ENCODE peak calls at places on chromosomes 16 and 17, in nine cellular contexts. K, P, B, W, U, N, O, V and I are unnamed samples. For H3K4me1, the result is how much of the 10 kb centered on the place peaks cover.

GRCh38 chr17:43449470-43450202 is 34.1 kb upstream of the DHX8 start:
- DNase-seq in K (no peak), P (no peak), B (no peak), W (no peak), U (no peak), N (no peak), O (peak), V (no peak), I (peak)

GRCh38 chr16:70490261-70490660 is 33.1 kb downstream of the COG4 start:
- DNase-seq in K (no peak), P (no peak), B (no peak), W (no peak), U (no peak), N (peak), O (no peak), V (no peak), I (no peak)

GRCh38 chr16:48210747-48211146 is 33.4 kb upstream of the LONP2 start:
- DNase-seq in K (no peak), P (no peak), B (no peak), W (no peak), U (peak), N (no peak), O (no peak), V (no peak), I (no peak)

GRCh38 chr16:78609542-78610253 is 510.2 kb downstream of the WWOX start:
- DNase-seq in K (no peak), P (no peak), B (no peak), W (no peak), U (no peak), N (no peak), O (no peak), V (no peak), I (no peak)

GRCh38 chr17:83194761-83195329 is 115.4 kb downstream of the METRNL start:
- DNase-seq in K (no peak), P (no peak), B (peak), W (no peak), U (peak), N (peak), O (no peak), V (peak), I (peak)

GRCh38 chr17:56432443-56432842 is 161.1 kb upstream of the NOG start:
- DNase-seq in K (no peak), P (no peak), B (no peak), W (no peak), U (no peak), N (no peak), O (no peak), V (no peak), I (no peak)

GRCh38 chr16:71870818-71871217 is 13.2 kb downstream of the ZNF821 start:
- DNase-seq in K (no peak), P (no peak), B (no peak), W (no peak), U (no peak), N (no peak), O (no peak), V (no peak), I (no peak)

GRCh38 chr16:55406651-55407050 is 72.3 kb upstream of the MMP2 start:
- DNase-seq in K (no peak), P (no peak), B (no peak), W (no peak), U (no peak), N (no peak), O (no peak), V (no peak), I (no peak)

GRCh38 chr16:66409156-66409555 is 17.9 kb upstream of the BEAN1 start:
- DNase-seq in K (no peak), P (no peak), B (no peak), W (no peak), U (no peak), N (no peak), O (no peak), V (no peak), I (no peak)

GRCh38 chr16:14275934-14276333 is 204.8 kb downstream of the MRTFB start:
- DNase-seq in K (no peak), P (no peak), B (no peak), W (no peak), U (no peak), N (no peak), O (no peak), V (no peak), I (no peak)

GRCh38 chr16:57192146-57192545 is 6.0 kb downstream of the RSPRY1 start:
- DNase-seq in K (no peak), P (no peak), B (no peak), W (no peak), U (no peak), N (no peak), O (no peak), V (no peak), I (no peak)
- H3K4me1 ChIP-seq in K (under half), P (under half), B (under half), W (under half), U (under half), N (under half), O (half or more), V (under half), I (under half)

GRCh38 chr16:88529596-88529995 is 40.6 kb upstream of the ZC3H18 start:
- DNase-seq in K (no peak), P (no peak), B (no peak), W (no peak), U (no peak), N (no peak), O (no peak), V (no peak), I (no peak)
- TF ChIP-seq CTCF in K (no peak), P (no peak), B (no peak), W (no peak), U (no peak), N (no peak), O (no peak), V (no peak), I (no peak)

GRCh38 chr16:51431517-51432241 is 280.6 kb upstream of the SALL1 start:
- DNase-seq in K (no peak), P (no peak), B (no peak), W (no peak), U (no peak), N (no peak), O (no peak), V (no peak), I (no peak)

GRCh38 chr16:51434567-51435198 is 283.6 kb upstream of the SALL1 start:
- DNase-seq in K (no peak), P (no peak), B (no peak), W (no peak), U (no peak), N (no peak), O (no peak), V (no peak), I (no peak)

GRCh38 chr16:51430716-51431369 is 279.8 kb upstream of the SALL1 start:
- DNase-seq in K (no peak), P (no peak), B (no peak), W (no peak), U (no peak), N (no peak), O (no peak), V (no peak), I (no peak)

GRCh38 chr16:51429041-51429440 is 278.0 kb upstream of the SALL1 start:
- DNase-seq in K (no peak), P (no peak), B (no peak), W (no peak), U (no peak), N (no peak), O (no peak), V (no peak), I (no peak)

DNA sequence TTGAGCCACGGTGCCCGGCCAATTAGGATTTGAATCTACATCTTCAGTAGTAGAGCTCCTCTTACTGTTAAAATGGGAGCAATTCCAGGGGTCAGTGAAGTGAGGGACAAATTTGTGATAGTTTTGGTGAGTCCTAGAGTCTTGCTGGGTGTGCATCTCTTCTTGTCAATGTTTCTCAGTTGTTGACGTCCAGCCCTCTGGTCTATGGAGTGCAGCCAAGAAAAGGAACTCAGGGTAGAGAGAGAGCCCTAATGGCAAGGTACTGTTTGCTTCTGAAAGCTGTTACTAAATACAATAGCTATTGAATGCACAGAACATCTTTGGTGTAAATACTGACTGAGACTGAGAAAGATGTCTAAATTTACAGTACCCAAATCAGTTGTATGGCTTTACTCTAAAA is 282.5 kb upstream of the SALL1 start:
- DNase-seq in K (no peak), P (no peak), B (no peak), W (no peak), U (no peak), N (no peak), O (no peak), V (no peak), I (no peak)
- H3K4me3 ChIP-seq in K (no peak), P (no peak), B (no peak), W (no peak), U (no peak), N (no peak), O (no peak), V (no peak), I (no peak)

DNA sequence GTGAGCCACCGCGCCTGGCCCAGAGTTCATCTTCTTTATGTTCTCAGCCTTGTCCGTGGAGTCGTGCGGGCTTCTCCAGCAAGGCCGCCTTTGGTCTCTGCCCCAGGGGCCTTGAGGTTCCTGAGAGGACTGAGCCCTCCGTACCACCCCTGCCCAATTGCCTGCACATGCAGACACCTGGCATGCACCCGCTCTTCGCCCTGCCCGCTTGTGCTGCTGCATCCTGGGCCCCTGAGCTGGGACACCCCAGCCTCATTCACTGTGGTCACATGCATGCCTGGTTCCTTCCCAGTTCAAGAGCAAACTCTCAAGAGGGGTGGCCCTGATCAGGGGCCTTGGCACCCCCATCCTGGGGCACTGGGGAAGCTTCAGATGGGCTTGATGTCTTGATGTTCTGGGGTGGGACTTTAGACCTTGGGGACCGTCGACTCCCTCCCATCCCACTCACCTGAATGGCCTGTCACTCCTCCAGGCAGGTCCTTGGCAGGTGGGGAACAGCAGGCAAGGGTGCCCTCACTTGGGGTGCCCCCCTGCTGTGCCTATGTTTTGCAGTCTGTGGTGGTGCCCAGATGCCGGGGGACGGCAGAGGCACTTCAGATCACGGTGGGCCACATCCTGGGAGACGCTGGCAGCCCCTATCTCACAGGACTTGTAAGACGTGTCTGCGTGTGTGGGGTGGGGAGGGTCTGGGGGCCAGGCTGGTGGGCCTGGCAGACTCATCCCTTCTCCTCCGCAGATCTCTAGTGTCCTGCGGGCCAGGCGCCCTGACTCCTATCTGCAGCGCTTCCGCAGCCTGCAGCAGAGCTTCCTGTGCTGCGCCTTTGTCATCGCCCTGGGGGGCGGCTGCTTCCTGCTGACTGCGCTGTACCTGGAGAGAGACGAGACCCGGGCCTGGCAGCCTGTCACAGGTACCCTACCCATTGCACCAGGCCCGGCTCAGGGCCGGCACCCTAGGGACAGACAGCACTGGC is 12.7 kb upstream of the SPNS2 start:
- DNase-seq in K (no peak), P (peak), B (no peak), W (no peak), U (no peak), N (no peak), O (no peak), V (peak), I (no peak)
- H3K4me1 ChIP-seq in K (under half), P (half or more), B (under half), W (under half), U (under half), N (under half), O (under half), V (under half), I (under half)

GRCh38 chr17:27582696-27583095 is 48.3 kb upstream of the LGALS9 start:
- DNase-seq in K (no peak), P (no peak), B (no peak), W (no peak), U (no peak), N (no peak), O (no peak), V (no peak), I (no peak)

GRCh38 chr17:27585153-27585681 is 45.8 kb upstream of the LGALS9 start:
- DNase-seq in K (no peak), P (no peak), B (no peak), W (no peak), U (no peak), N (no peak), O (no peak), V (no peak), I (no peak)

GRCh38 chr17:27585792-27586191 is 45.2 kb upstream of the LGALS9 start:
- DNase-seq in K (no peak), P (no peak), B (no peak), W (no peak), U (no peak), N (no peak), O (no peak), V (no peak), I (no peak)

GRCh38 chr17:27588354-27588753 is 42.6 kb upstream of the LGALS9 start:
- DNase-seq in K (no peak), P (no peak), B (no peak), W (no peak), U (no peak), N (peak), O (no peak), V (no peak), I (no peak)

DNA sequence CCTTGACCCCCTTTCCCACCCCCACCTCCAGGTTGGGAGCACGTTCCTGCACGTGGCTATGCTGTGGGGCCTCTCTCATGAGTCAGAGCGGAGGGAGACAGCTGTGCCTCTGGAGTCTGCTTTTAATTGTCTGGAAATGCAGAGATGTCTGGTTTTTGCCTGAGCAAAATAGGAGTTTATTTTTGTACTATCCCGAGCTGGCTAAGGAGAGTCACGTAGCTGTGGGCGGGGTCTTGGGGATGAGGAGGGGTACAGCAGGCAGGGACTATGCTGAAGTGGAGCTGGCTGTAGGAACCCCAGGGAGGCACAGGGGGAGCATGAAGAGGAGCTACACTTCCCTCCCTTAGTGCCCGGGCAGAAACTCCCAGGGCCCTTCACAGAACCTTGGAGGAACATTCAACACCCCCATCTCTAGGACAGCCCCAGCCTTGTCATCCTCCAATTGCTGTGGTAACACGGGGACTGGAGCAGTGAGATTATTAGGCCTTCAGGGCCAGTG is 44.7 kb upstream of the LGALS9 start:
- DNase-seq in K (no peak), P (no peak), B (no peak), W (no peak), U (no peak), N (no peak), O (no peak), V (no peak), I (no peak)
- TF ChIP-seq CTCF in K (no peak), P (no peak), B (no peak), W (no peak), U (no peak), N (no peak), O (no peak), V (no peak), I (no peak)

GRCh38 chr17:66400698-66401097 is 98.3 kb downstream of the PRKCA start:
- DNase-seq in K (no peak), P (no peak), B (no peak), W (no peak), U (no peak), N (no peak), O (no peak), V (no peak), I (no peak)
- H3K4me3 ChIP-seq in K (no peak), P (no peak), B (no peak), W (no peak), U (no peak), N (no peak), O (no peak), V (no peak), I (no peak)

GRCh38 chr17:77435272-77436057 is 294.7 kb downstream of the SEC14L1 start:
- DNase-seq in K (no peak), P (peak), B (no peak), W (no peak), U (no peak), N (no peak), O (no peak), V (no peak), I (no peak)

GRCh38 chr17:77432034-77432554 is 291.3 kb downstream of the SEC14L1 start:
- DNase-seq in K (no peak), P (no peak), B (no peak), W (no peak), U (no peak), N (no peak), O (no peak), V (no peak), I (no peak)

GRCh38 chr17:77434136-77435114 is 293.7 kb downstream of the SEC14L1 start:
- DNase-seq in K (no peak), P (peak), B (no peak), W (no peak), U (no peak), N (no peak), O (no peak), V (no peak), I (no peak)

GRCh38 chr17:77432791-77433190 is 292.0 kb downstream of the SEC14L1 start:
- DNase-seq in K (no peak), P (no peak), B (no peak), W (no peak), U (no peak), N (no peak), O (no peak), V (no peak), I (no peak)

GRCh38 chr17:77433385-77434135 is 292.8 kb downstream of the SEC14L1 start:
- DNase-seq in K (no peak), P (peak), B (no peak), W (peak), U (no peak), N (no peak), O (no peak), V (no peak), I (no peak)
- H3K4me1 ChIP-seq in K (under half), P (half or more), B (half or more), W (half or more), U (under half), N (half or more), O (half or more), V (half or more), I (under half)

GRCh38 chr17:77214743-77215142 is 74.0 kb downstream of the SEC14L1 start:
- DNase-seq in K (no peak), P (no peak), B (no peak), W (peak), U (no peak), N (peak), O (peak), V (peak), I (peak)
- TF ChIP-seq CTCF in K (peak), P (no peak), B (no peak), W (peak), U (no peak), N (peak), O (no peak), V (no peak), I (peak)

GRCh38 chr17:74892974-74893911 is at the start of gene FADS6:
- DNase-seq in K (peak), P (no peak), B (no peak), W (no peak), U (no peak), N (no peak), O (no peak), V (no peak), I (peak)

GRCh38 chr17:74893936-74894671 is 671 bp upstream of the FADS6 start:
- DNase-seq in K (no peak), P (no peak), B (no peak), W (no peak), U (no peak), N (no peak), O (no peak), V (no peak), I (no peak)

GRCh38 chr17:74888440-74888839 is 5.0 kb downstream of the FADS6 start:
- DNase-seq in K (no peak), P (no peak), B (no peak), W (no peak), U (no peak), N (no peak), O (no peak), V (no peak), I (no peak)

GRCh38 chr17:74890554-74890953 is 2.9 kb downstream of the FADS6 start:
- DNase-seq in K (no peak), P (no peak), B (no peak), W (no peak), U (no peak), N (no peak), O (no peak), V (no peak), I (no peak)

GRCh38 chr17:74892013-74892841 is 1.2 kb downstream of the FADS6 start:
- DNase-seq in K (no peak), P (no peak), B (peak), W (no peak), U (no peak), N (no peak), O (no peak), V (no peak), I (no peak)
- H3K4me3 ChIP-seq in K (no peak), P (no peak), B (no peak), W (no peak), U (no peak), N (no peak), O (no peak), V (no peak), I (peak)